ENCODE peak calls at places on chromosome 10, in seven cellular contexts. H is ELR, R is Caco-2, M is anterior cingulate cortex, P is amniotic stem cell, E is sciatic nerve, V is cardiac muscle cell. K is an unnamed sample.
A peak's percentile ranks its signal among the peaks of the same experiment; 100 is the strongest.

GRCh38 chr10:45152726-45153125 is 152.0 kb downstream of the ZNF22 start:
- DNase-seq in H (peak; percentile 1), R (no peak), M (no peak), P (no peak), E (no peak), V (no peak), K (no peak)

GRCh38 chr10:43885842-43886241 is 237.2 kb upstream of the ZNF32 start:
- DNase-seq in H (no peak), R (no peak), M (no peak), P (no peak), E (no peak), V (no peak), K (no peak)

GRCh38 chr10:71575934-71576801 is 143.4 kb downstream of the C10orf105 start:
- DNase-seq in H (no peak), R (no peak), M (no peak), P (no peak), E (no peak), V (no peak), K (no peak)

GRCh38 chr10:78924319-78925003 is 144.3 kb upstream of the ZMIZ1 start:
- DNase-seq in H (no peak), R (no peak), M (no peak), P (no peak), E (no peak), V (no peak), K (no peak)

GRCh38 chr10:43962346-43963191 is 313.9 kb upstream of the ZNF32 start:
- DNase-seq in H (peak; percentile 8), R (peak; percentile 24), M (no peak), P (no peak), E (peak; percentile 30), V (no peak), K (no peak)

GRCh38 chr10:523925-524324 is 165.5 kb downstream of the DIP2C start:
- DNase-seq in H (no peak), R (peak; percentile 31), M (no peak), P (no peak), E (peak; percentile 48), V (no peak), K (no peak)

GRCh38 chr10:115710136-115710535 is 562.9 kb downstream of the GFRA1 start:
- DNase-seq in H (peak; percentile 0), R (no peak), M (no peak), P (no peak), E (no peak), V (no peak), K (no peak)

GRCh38 chr10:127450644-127451043 is 98.5 kb upstream of the NPS start:
- DNase-seq in H (no peak), R (no peak), M (no peak), P (no peak), E (no peak), V (no peak), K (no peak)

GRCh38 chr10:46290101-46290884 is 3.5 kb downstream of the ANTXRL start:
- DNase-seq in H (no peak), R (peak; percentile 0), M (no peak), P (no peak), E (peak; percentile 53), V (no peak), K (no peak)

GRCh38 chr10:87771871-87772500 is 46.0 kb downstream of the ATAD1 start:
- DNase-seq in H (peak; percentile 63), R (no peak), M (no peak), P (no peak), E (no peak), V (peak; percentile 59), K (no peak)

GRCh38 chr10:97307866-97308780 is 10.9 kb upstream of the FRAT1 start:
- DNase-seq in H (no peak), R (no peak), M (no peak), P (no peak), E (no peak), V (no peak), K (no peak)

GRCh38 chr10:61623101-61623500 is 39.6 kb upstream of the CABCOCO1 start:
- DNase-seq in H (no peak), R (no peak), M (no peak), P (no peak), E (no peak), V (no peak), K (no peak)

GRCh38 chr10:17256026-17256425 is 28.0 kb downstream of the VIM start:
- DNase-seq in H (no peak), R (no peak), M (no peak), P (no peak), E (no peak), V (peak; percentile 44), K (no peak)

GRCh38 chr10:34049887-34050286 is 715.4 kb upstream of the NRP1 start:
- DNase-seq in H (peak; percentile 46), R (no peak), M (no peak), P (peak; percentile 39), E (no peak), V (peak; percentile 59), K (no peak)

GRCh38 chr10:132541601-132542011 is 4.0 kb downstream of the INPP5A start:
- DNase-seq in H (no peak), R (no peak), M (no peak), P (no peak), E (peak; percentile 13), V (no peak), K (no peak)